ENCODE peak calls at places on chromosomes 2 and 18, in four cellular contexts. D is H9, H is IMR-90, O is H1. Q is an unnamed sample.
A peak's percentile ranks its signal among the peaks of the same experiment; 100 is the strongest.

GRCh38 chr2:70779911-70780580 is 10.4 kb downstream of the FIGLA start:
- DNase-seq in O (no peak), D (no peak), H (no peak), Q (no peak)

GRCh38 chr2:217797661-217798069 is 205.1 kb downstream of the TNS1 start:
- DNase-seq in H (peak; percentile 30), O (peak; percentile 27), D (no peak), Q (no peak)

GRCh38 chr2:138507267-138507666 is 5.7 kb downstream of the SPOPL start:
- DNase-seq in O (no peak), D (no peak), H (no peak), Q (no peak)

GRCh38 chr2:42129947-42130346 is 39.2 kb upstream of the EML4 start:
- DNase-seq in H (no peak), O (no peak), D (no peak), Q (no peak)

GRCh38 chr2:234245945-234246344 is 195.4 kb downstream of the SPP2 start:
- DNase-seq in D (no peak), O (no peak), H (peak; percentile 96), Q (peak; percentile 4)

GRCh38 chr2:230731512-230731911 is 18.9 kb downstream of the CAB39 start:
- DNase-seq in O (no peak), D (no peak), H (no peak), Q (no peak)

GRCh38 chr2:63652063-63652985 is 63.6 kb downstream of the MDH1 start:
- DNase-seq in H (no peak), O (no peak), D (no peak), Q (no peak)

GRCh38 chr2:117771969-117772630 is 42.4 kb upstream of the DDX18 start:
- DNase-seq in O (no peak), D (no peak), H (peak; percentile 38), Q (peak; percentile 30)

GRCh38 chr2:60486067-60486466 is 67.4 kb downstream of the BCL11A start:
- DNase-seq in H (no peak), D (no peak), O (no peak), Q (no peak)

GRCh38 chr2:191333911-191334357 is 88.7 kb downstream of the MYO1B start:
- DNase-seq in H (peak; percentile 92), O (no peak), D (no peak), Q (no peak)

GRCh38 chr2:60094450-60094929 is 459.0 kb downstream of the BCL11A start:
- DNase-seq in H (no peak), D (no peak), O (no peak), Q (no peak)

GRCh38 chr18:26440644-26441043 is 107.7 kb downstream of the KCTD1 start:
- DNase-seq in D (no peak), O (no peak), H (no peak), Q (no peak)

GRCh38 chr2:220259656-220260055 is 632.2 kb downstream of the SLC4A3 start:
- DNase-seq in O (no peak), H (no peak), D (no peak), Q (no peak)

GRCh38 chr2:240200230-240201051 is 60.0 kb upstream of the OTOS start:
- DNase-seq in O (peak; percentile 13), H (peak; percentile 6), D (peak; percentile 26), Q (no peak)

GRCh38 chr18:49813071-49813320 is 337 bp downstream of the ACAA2 start:
- DNase-seq in O (no peak), H (peak; percentile 28), D (no peak), Q (peak; percentile 70)

GRCh38 chr2:64203131-64204005 is 59.1 kb upstream of the PELI1 start:
- DNase-seq in O (no peak), D (no peak), H (peak; percentile 59), Q (no peak)

GRCh38 chr2:64975232-64975791 is 13.9 kb upstream of the SLC1A4 start:
- DNase-seq in H (peak; percentile 84), D (no peak), O (no peak), Q (peak; percentile 95)

GRCh38 chr2:182852090-182852489 is 14.3 kb downstream of the FRZB start:
- DNase-seq in D (no peak), O (no peak), H (no peak), Q (no peak)

GRCh38 chr18:38033282-38033681 is 467.7 kb upstream of the CELF4 start:
- DNase-seq in H (no peak), D (no peak), O (no peak), Q (no peak)

GRCh38 chr2:155902635-155903034 is 429.9 kb downstream of the NR4A2 start:
- DNase-seq in O (no peak), H (no peak), D (no peak), Q (no peak)

GRCh38 chr2:104321141-104321799 is 532.6 kb upstream of the POU3F3 start:
- DNase-seq in O (no peak), D (no peak), H (no peak), Q (no peak)

GRCh38 chr2:27606611-27607010 is 22.2 kb downstream of the CCDC121 start:
- DNase-seq in H (peak; percentile 83), D (no peak), O (no peak), Q (no peak)

GRCh38 chr2:229297284-229297683 is 26.2 kb upstream of the PID1 start:
- DNase-seq in O (no peak), D (no peak), H (no peak), Q (no peak)

GRCh38 chr2:67572721-67573485 is 175.8 kb downstream of the ETAA1 start:
- DNase-seq in D (no peak), O (no peak), H (peak; percentile 22), Q (no peak)

GRCh38 chr2:47359375-47359868 is 43.5 kb upstream of the MSH2 start:
- DNase-seq in D (no peak), H (no peak), O (no peak), Q (no peak)

GRCh38 chr18:58069104-58069503 is 25.1 kb downstream of the NEDD4L start:
- DNase-seq in H (no peak), D (no peak), O (no peak), Q (no peak)

GRCh38 chr18:46627136-46627535 is 29.9 kb downstream of the LOXHD1 start:
- DNase-seq in O (peak; percentile 26), H (no peak), D (no peak), Q (no peak)

GRCh38 chr18:13577091-13577697 is 149.2 kb downstream of the FAM210A start:
- DNase-seq in H (peak; percentile 7), O (no peak), D (no peak), Q (no peak)

GRCh38 chr2:66069937-66070716 is 364.8 kb upstream of the MEIS1 start:
- DNase-seq in D (no peak), H (no peak), O (no peak), Q (peak; percentile 28)

GRCh38 chr2:103121106-103121505 is 359.3 kb downstream of the TMEM182 start:
- DNase-seq in O (no peak), D (no peak), H (no peak), Q (peak; percentile 78)

GRCh38 chr2:217120429-217120828 is 260.6 kb upstream of the TNP1 start:
- DNase-seq in H (no peak), D (no peak), O (no peak), Q (no peak)

GRCh38 chr18:79493801-79494211 is 98.1 kb downstream of the NFATC1 start:
- DNase-seq in O (no peak), D (no peak), H (no peak), Q (no peak)

GRCh38 chr2:33729353-33729752 is 130.3 kb upstream of the FAM98A start:
- DNase-seq in O (no peak), H (no peak), D (no peak), Q (no peak)

GRCh38 chr2:203340791-203341487 is 12.7 kb downstream of the ABI2 start:
- DNase-seq in H (peak; percentile 69), D (peak; percentile 54), O (no peak), Q (peak; percentile 92)

GRCh38 chr18:67525328-67526110 is 9.0 kb upstream of the DSEL start:
- DNase-seq in H (peak; percentile 99), D (no peak), O (no peak), Q (peak; percentile 90)

GRCh38 chr18:79200546-79201268 is 131.5 kb downstream of the ATP9B start:
- DNase-seq in H (peak; percentile 25), O (no peak), D (peak; percentile 85), Q (peak; percentile 53)

GRCh38 chr2:201517094-201517493 is 65.6 kb downstream of the STRADB start:
- DNase-seq in H (peak; percentile 56), D (no peak), O (no peak), Q (peak; percentile 65)

GRCh38 chr2:16058256-16058655 is 117.9 kb downstream of the MYCN start:
- DNase-seq in O (no peak), H (no peak), D (no peak), Q (no peak)

DNA sequence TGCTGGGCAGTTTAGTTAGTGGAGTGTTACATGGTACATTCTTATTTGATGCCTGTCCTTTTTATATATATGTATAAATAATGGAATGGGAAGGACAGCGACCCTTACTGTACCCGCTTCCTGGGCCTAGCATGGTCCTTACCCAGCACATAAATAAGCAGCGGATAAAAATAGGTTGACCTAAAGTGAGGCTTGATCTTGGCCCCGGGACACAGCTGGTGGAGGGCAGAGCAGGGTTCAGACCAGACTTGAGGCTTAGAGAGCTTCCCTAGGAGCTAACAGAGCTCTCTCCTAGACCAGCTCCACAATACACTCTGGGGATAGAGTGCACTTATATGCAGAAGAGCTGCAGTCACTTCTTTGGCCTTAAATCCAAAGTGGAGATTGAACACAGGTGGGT is 46.9 kb upstream of the RPL31 start:
- DNase-seq in O (no peak), D (no peak), H (no peak), Q (no peak)
- H4K5ac ChIP-seq in O (no peak overlapping the region), D (no peak overlapping the region), H (no peak overlapping the region), Q (no peak overlapping the region)

DNA sequence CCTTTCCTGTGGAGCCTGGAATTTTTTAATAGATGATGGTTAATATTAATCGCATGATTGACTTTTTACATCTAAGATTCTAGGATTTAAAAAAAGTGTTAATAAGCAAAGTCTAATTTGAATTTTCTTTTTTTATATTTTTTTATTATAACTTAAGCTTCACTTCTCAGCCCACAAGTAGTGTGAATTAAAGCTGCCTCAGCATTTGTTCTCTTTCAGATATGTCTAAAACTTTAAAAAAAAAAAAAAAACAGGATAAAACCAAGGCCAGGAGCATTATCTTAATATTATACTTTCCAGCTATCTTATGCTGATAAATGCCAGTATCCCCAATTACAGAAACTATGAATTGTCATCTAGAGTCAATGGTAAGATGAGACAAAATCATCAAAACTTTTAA is 109.7 kb downstream of the CD226 start:
- DNase-seq in D (no peak), H (no peak), O (no peak), Q (no peak)
- H3K4me2 ChIP-seq in D (no peak overlapping the region), H (no peak overlapping the region), O (no peak overlapping the region), Q (no peak overlapping the region)

GRCh38 chr2:23813438-23813837 is 113.5 kb downstream of the ATAD2B start:
- DNase-seq in D (no peak), H (no peak), O (no peak), Q (peak; percentile 3)
- H3K56ac ChIP-seq in D (no peak overlapping the region), H (no peak overlapping the region), O (no peak overlapping the region), Q (no peak overlapping the region)

DNA sequence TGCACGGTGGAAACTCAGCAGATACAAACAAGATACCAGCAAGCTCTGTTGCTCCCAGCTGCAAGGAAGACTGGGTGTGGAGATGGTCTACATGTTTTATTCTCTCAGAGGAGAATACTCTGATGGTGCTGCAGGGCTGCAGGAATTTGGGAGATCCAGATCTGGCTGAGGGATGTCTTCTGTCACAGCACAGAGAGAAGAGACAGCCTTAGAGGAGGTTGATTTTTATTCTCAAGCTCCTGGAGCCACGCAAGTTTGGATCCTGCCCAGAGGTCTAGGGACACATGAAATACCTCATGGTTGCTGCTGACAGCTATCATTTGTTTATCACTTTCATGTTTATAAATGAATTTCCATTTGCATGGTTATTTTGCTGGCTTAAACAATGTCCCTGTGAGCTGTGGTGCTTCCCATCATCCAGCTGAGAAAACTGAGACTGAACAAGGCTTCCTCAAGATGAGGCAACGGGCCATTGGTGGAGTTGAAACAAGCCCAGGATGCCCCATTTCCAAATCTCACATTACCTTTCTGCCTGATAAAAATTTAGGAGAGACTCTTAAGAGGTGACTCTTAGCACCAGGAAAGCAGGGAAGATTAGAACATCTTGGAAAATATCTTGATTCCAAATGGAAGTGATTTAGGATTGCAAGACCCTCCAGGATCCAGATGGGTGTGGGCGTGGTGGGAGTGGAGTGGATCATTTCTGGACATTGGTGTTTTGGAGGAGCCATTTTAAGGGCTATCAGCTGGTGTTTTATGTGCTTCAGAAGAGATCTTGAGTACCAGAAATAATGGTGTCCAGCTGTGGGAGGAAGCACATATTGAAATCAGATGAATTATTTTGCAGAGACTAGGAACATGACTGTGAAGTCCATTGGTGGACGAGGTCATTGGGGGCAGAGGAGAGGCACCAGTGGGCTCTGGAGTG is 31.1 kb downstream of the RNF144A start:
- DNase-seq in H (no peak), O (no peak), D (no peak), Q (no peak)
- H4K5ac ChIP-seq in H (no peak overlapping the region), O (no peak overlapping the region), D (no peak overlapping the region), Q (no peak overlapping the region)

Q was measured in mesendoderm.